ENCODE peak calls at places on chromosomes 13 and 19, in nine cellular contexts. C, U, O, Q, J, Z, T, R and S are unnamed samples.

GRCh38 chr13:40438999-40439797 is 227.2 kb downstream of the FOXO1 start:
- DNase-seq in Q (no peak), C (no peak), Z (no peak), U (no peak), R (no peak), J (peak; percentile 36), O (no peak), T (no peak), S (no peak)

GRCh38 chr13:35475960-35476943 is at the start of gene MAB21L1:
- DNase-seq in J (no peak), O (no peak), U (no peak), T (peak; percentile 9), Q (no peak), R (peak; percentile 71), Z (peak; percentile 59), C (peak; percentile 38), S (peak; percentile 49)

GRCh38 chr13:51452391-51453307 is at the start of gene INTS6:
- DNase-seq in T (peak; percentile 99), C (peak; percentile 99), Q (peak; percentile 98), U (peak; percentile 97), R (peak; percentile 100), Z (peak; percentile 99), O (peak; percentile 100), J (peak; percentile 99), S (peak; percentile 100)

GRCh38 chr13:78102121-78102677 is 183.6 kb upstream of the EDNRB start:
- DNase-seq in J (no peak), R (peak; percentile 64), O (no peak), T (peak; percentile 9), U (no peak), Q (peak; percentile 14), C (no peak), Z (no peak), S (peak; percentile 28)

GRCh38 chr19:39941151-39941550 is 6.7 kb upstream of the FCGBP start:
- DNase-seq in Q (no peak), Z (no peak), R (no peak), J (no peak), T (no peak), C (peak; percentile 13), O (peak; percentile 8), U (no peak), S (no peak)

GRCh38 chr19:18021121-18021755 is 13.3 kb downstream of the ARRDC2 start:
- DNase-seq in R (peak; percentile 92), U (peak; percentile 83), C (peak; percentile 88), O (peak; percentile 95), T (peak; percentile 78), J (no peak), Q (peak; percentile 65), Z (no peak), S (peak; percentile 88)

GRCh38 chr19:55044286-55044685 is 6.2 kb upstream of the GP6 start:
- DNase-seq in T (no peak), Z (no peak), J (no peak), U (no peak), C (no peak), O (no peak), R (peak; percentile 25), Q (no peak), S (no peak)

GRCh38 chr13:84648069-84648640 is 765.9 kb upstream of the SLITRK1 start:
- DNase-seq in J (no peak), Q (no peak), Z (no peak), U (no peak), T (no peak), R (no peak), O (no peak), C (no peak), S (no peak)

GRCh38 chr13:59111711-59112110 is 1052.0 kb downstream of the DIAPH3 start:
- DNase-seq in U (no peak), O (no peak), C (no peak), R (no peak), Q (no peak), T (no peak), J (no peak), Z (no peak), S (no peak)

GRCh38 chr13:34894756-34895155 is 47.3 kb upstream of the NBEA start:
- DNase-seq in Z (no peak), O (no peak), J (no peak), U (no peak), R (no peak), Q (no peak), C (no peak), T (no peak), S (no peak)

GRCh38 chr13:106322628-106323027 is 212.8 kb downstream of the EFNB2 start:
- DNase-seq in C (no peak), Q (no peak), J (no peak), U (no peak), R (no peak), T (no peak), Z (no peak), O (no peak), S (no peak)

GRCh38 chr19:3691372-3691716 is 8.9 kb downstream of the PIP5K1C start:
- DNase-seq in T (no peak), C (no peak), U (no peak), J (no peak), Z (no peak), R (no peak), Q (no peak), O (no peak), S (no peak)

GRCh38 chr19:1158885-1159448 is 15.1 kb downstream of the SBNO2 start:
- DNase-seq in O (no peak), Z (no peak), J (no peak), C (no peak), U (no peak), R (no peak), Q (no peak), T (no peak), S (no peak)

GRCh38 chr13:45364876-45365557 is 24.0 kb upstream of the TPT1 start:
- DNase-seq in R (no peak), Q (no peak), T (no peak), J (no peak), C (no peak), O (no peak), U (no peak), Z (no peak), S (no peak)

DNA sequence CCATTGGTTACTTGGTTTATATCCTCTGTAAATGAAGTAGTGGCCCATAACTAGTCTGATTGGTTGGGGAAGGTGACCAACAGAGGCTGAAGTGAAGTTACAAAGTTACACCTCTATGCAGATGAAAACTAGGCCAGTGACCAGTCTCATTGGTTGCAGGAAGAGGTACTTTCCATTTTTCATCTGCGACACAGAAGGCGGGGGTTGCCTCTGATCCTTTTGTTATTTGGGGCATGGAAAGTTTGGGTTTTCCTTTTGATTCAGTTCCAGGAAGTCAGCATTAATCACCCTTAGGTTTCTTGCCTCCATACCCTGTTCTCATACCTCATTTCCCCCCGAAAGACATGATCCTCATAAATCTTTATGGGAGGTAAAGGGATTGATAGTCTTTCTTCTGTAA is 20.2 kb downstream of the ZNF544 start:
- DNase-seq in U (no peak), R (no peak), C (no peak), J (no peak), O (no peak), T (no peak), Q (no peak), Z (no peak), S (no peak)
- TF ChIP-seq EP300 in U (no peak), R (no peak), C (no peak), J (no peak), O (no peak), T (no peak), Q (no peak), Z (no peak), S (no peak)

GRCh38 chr13:27600712-27601111 is 19.6 kb downstream of the LNX2 start:
- DNase-seq in T (no peak), O (no peak), U (peak; percentile 10), Q (no peak), Z (no peak), J (no peak), R (no peak), C (no peak), S (no peak)

GRCh38 chr13:27599096-27599495 is 21.2 kb downstream of the LNX2 start:
- DNase-seq in T (no peak), R (no peak), C (no peak), Q (no peak), Z (no peak), U (no peak), J (no peak), O (no peak), S (no peak)

GRCh38 chr13:27601771-27602170 is 18.6 kb downstream of the LNX2 start:
- DNase-seq in Q (no peak), R (no peak), J (no peak), T (no peak), O (no peak), U (no peak), Z (no peak), C (no peak), S (no peak)

GRCh38 chr13:27601208-27601607 is 19.1 kb downstream of the LNX2 start:
- DNase-seq in Z (no peak), U (no peak), O (no peak), Q (no peak), J (no peak), C (no peak), R (no peak), T (no peak), S (no peak)

GRCh38 chr13:27599845-27600553 is 20.3 kb downstream of the LNX2 start:
- DNase-seq in Q (peak; percentile 36), T (no peak), R (no peak), U (peak; percentile 31), O (no peak), Z (no peak), J (no peak), C (peak; percentile 34), S (no peak)
- TF ChIP-seq POLR2A in Q (no peak), T (no peak), R (no peak), U (no peak), O (no peak), Z (no peak), J (no peak), C (no peak), S (no peak)

GRCh38 chr19:41457241-41457640 is 14.3 kb downstream of the ERICH4 start:
- DNase-seq in C (no peak), Z (no peak), U (no peak), R (no peak), T (no peak), Q (no peak), J (no peak), O (no peak), S (no peak)
- TF ChIP-seq EP300 in C (no peak), Z (no peak), U (no peak), R (no peak), T (no peak), Q (no peak), J (no peak), O (no peak), S (no peak)

DNA sequence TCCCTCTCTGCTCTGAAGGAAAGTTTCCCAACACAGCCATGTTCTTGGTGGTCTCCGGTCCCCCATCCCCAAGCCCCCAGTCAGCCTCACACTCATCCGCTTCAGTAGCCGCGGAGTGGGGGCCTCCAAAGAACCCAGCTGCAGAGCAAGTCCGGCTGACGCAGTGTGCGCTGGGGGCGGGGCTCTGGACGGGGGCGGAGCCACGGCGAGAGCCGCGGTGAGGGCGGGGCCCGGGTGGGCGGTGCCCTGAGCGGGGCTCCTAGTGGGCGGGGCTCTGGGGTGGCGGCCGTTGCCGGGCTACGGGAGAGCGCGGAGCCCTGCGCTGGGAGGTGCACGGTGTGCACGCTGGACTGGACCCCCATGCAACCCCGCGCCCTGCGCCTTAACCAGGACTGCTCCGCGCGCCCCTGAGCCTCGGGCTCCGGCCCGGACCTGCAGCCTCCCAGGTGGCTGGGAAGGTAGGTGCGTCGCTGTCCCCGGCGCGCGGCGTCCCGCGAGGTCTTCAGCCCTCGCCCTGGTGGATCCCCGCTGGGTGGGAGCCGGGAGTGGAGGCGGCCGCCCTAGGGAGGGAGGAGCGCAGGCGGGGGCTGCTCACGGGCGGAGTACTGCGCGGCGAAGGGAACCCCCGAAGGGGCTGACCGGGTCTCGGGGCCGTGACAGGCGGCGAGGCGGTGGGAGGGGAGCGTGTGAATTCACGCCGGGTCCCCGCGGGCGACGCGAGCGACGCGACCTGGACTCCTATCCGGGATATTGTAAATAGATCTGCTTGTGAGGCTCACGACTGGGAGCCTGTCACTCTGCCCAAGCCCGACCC is 9.1 kb downstream of the TNFRSF19 start:
- DNase-seq in U (peak; percentile 79), C (peak; percentile 93), T (peak; percentile 92), Q (peak; percentile 65), R (peak; percentile 94), J (peak; percentile 91), O (peak; percentile 96), Z (peak; percentile 98), S (peak; percentile 93)
- TF ChIP-seq POLR2A in U (no peak), C (no peak), T (no peak), Q (peak; percentile 28), R (no peak), J (peak; percentile 42), O (no peak), Z (no peak), S (peak; percentile 26)